ENCODE peak calls at places on chromosomes 3 and 15, in ten cellular contexts. S, I, M, N, B, T, O, D, V and R are unnamed samples.

GRCh38 chr15:70378126-70379031 is 280.7 kb upstream of the TLE3 start:
- DNase-seq in S (no peak), I (peak; percentile 52), M (no peak), N (no peak), B (no peak), T (no peak), O (no peak), D (no peak), V (no peak), R (peak; percentile 37)

GRCh38 chr15:32802296-32802936 is 84.6 kb downstream of the GREM1 start:
- DNase-seq in S (no peak), I (no peak), M (no peak), N (peak; percentile 96), B (no peak), T (no peak), O (no peak), D (peak; percentile 29), V (peak; percentile 61), R (no peak)

GRCh38 chr15:39362832-39363561 is 217.9 kb upstream of the THBS1 start:
- DNase-seq in S (no peak), I (no peak), M (no peak), N (peak; percentile 98), B (no peak), T (no peak), O (no peak), D (no peak), V (peak; percentile 35), R (no peak)

GRCh38 chr3:43055393-43055792 is 50.5 kb downstream of the POMGNT2 start:
- DNase-seq in S (no peak), I (peak; percentile 26), M (no peak), N (no peak), B (no peak), T (no peak), O (no peak), D (no peak), V (no peak), R (no peak)

GRCh38 chr15:86425746-86426145 is 346.1 kb downstream of the AGBL1 start:
- DNase-seq in S (no peak), I (no peak), M (no peak), N (no peak), B (no peak), T (no peak), O (no peak), D (no peak), V (no peak), R (no peak)

GRCh38 chr3:48514431-48515227 is 10.7 kb upstream of the SHISA5 start:
- DNase-seq in S (no peak), I (no peak), M (no peak), N (no peak), B (no peak), T (peak; percentile 82), O (no peak), D (peak; percentile 46), V (no peak), R (no peak)

GRCh38 chr15:40498891-40499290 is 28.1 kb downstream of the CHST14 start:
- DNase-seq in S (no peak), I (no peak), M (no peak), N (no peak), B (no peak), T (no peak), O (no peak), D (no peak), V (no peak), R (no peak)

GRCh38 chr3:109731639-109732473 is 394.5 kb upstream of the DPPA4 start:
- DNase-seq in S (peak; percentile 50), I (no peak), M (peak; percentile 22), N (peak; percentile 28), B (no peak), T (peak; percentile 68), O (peak; percentile 22), D (peak; percentile 71), V (peak; percentile 1), R (no peak)

GRCh38 chr15:62059818-62060115 is 480 bp downstream of the VPS13C start:
- DNase-seq in S (peak; percentile 47), I (no peak), M (peak; percentile 47), N (no peak), B (no peak), T (peak; percentile 65), O (peak; percentile 71), D (peak; percentile 83), V (no peak), R (peak; percentile 32)

GRCh38 chr15:33551860-33552259 is 241.1 kb downstream of the RYR3 start:
- DNase-seq in S (no peak), I (no peak), M (peak; percentile 5), N (no peak), B (no peak), T (no peak), O (no peak), D (no peak), V (no peak), R (no peak)

GRCh38 chr15:96870510-96871039 is 540.1 kb downstream of the NR2F2 start:
- DNase-seq in S (peak; percentile 34), I (no peak), M (no peak), N (no peak), B (no peak), T (no peak), O (no peak), D (no peak), V (no peak), R (no peak)

DNA sequence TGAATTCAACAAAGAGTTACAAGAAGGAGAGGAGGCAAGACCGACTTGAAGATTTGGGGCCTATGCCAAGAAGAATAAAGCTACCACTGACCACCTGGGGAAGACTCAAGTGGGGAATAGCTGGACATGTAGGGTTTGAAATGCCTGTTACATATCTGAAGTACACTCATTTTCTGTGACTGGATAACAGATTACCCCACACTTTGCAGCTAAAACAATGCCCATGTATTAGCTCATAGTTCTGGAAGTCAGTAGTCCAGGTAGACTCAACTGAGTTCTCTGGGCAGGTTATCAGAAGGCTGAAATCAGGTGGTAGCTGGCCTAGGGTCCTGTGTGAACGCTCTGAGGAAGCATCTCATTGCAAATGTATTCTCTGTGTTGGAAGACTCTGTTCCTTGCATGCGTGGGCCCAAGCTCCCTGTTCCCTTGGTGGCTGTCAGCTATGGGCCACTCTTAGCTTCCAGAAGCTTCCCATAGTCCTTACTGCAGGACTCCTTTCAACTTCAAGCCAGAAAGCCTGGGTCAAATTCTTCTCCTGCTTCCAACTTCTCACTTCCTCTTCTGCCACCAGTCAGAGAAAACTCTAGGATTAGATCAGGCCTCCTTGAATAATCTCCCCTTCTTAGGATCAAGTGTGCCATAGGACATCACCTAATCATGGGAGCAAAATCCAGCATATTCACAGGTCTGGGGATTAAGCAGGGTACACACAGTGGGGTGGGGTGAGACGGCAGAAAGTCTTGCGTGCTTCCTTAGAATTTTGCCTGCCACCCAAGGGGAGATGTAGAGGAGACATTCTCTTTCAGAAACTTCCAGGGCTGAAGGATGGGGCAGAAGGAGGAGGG is 187.8 kb downstream of the SHQ1 start:
- DNase-seq in S (no peak), I (no peak), M (no peak), N (no peak), B (no peak), T (no peak), O (no peak), D (no peak), V (no peak), R (no peak)
- TF ChIP-seq CTCF in S (no peak), I (no peak), M (no peak), N (no peak), B (no peak), T (no peak), O (no peak), D (no peak), V (no peak), R (no peak)

GRCh38 chr15:57284535-57284934 is 91.8 kb upstream of the CGNL1 start:
- DNase-seq in S (no peak), I (no peak), M (no peak), N (no peak), B (no peak), T (no peak), O (no peak), D (no peak), V (no peak), R (no peak)
- TF ChIP-seq CTCF in S (no peak), I (no peak), M (no peak), N (no peak), B (no peak), T (no peak), O (no peak), D (no peak), V (no peak), R (no peak)

GRCh38 chr15:28892789-28893610 is 7.2 kb downstream of the APBA2 start:
- DNase-seq in S (no peak), I (no peak), M (no peak), N (no peak), B (no peak), T (no peak), O (no peak), D (no peak), V (no peak), R (no peak)

GRCh38 chr15:28888900-28889299 is 3.1 kb downstream of the APBA2 start:
- DNase-seq in S (no peak), I (no peak), M (peak; percentile 64), N (no peak), B (no peak), T (no peak), O (no peak), D (no peak), V (no peak), R (no peak)

GRCh38 chr15:28891588-28891987 is 5.8 kb downstream of the APBA2 start:
- DNase-seq in S (no peak), I (no peak), M (no peak), N (no peak), B (no peak), T (no peak), O (no peak), D (no peak), V (no peak), R (no peak)

GRCh38 chr15:28889346-28889745 is 3.6 kb downstream of the APBA2 start:
- DNase-seq in S (no peak), I (no peak), M (no peak), N (no peak), B (no peak), T (no peak), O (no peak), D (no peak), V (no peak), R (no peak)

GRCh38 chr15:28890711-28891495 is 5.1 kb downstream of the APBA2 start:
- DNase-seq in S (no peak), I (no peak), M (no peak), N (no peak), B (no peak), T (peak; percentile 9), O (no peak), D (peak; percentile 60), V (no peak), R (no peak)
- TF ChIP-seq CTCF in S (no peak), I (no peak), M (no peak), N (no peak), B (no peak), T (no peak), O (no peak), D (no peak), V (no peak), R (no peak)

DNA sequence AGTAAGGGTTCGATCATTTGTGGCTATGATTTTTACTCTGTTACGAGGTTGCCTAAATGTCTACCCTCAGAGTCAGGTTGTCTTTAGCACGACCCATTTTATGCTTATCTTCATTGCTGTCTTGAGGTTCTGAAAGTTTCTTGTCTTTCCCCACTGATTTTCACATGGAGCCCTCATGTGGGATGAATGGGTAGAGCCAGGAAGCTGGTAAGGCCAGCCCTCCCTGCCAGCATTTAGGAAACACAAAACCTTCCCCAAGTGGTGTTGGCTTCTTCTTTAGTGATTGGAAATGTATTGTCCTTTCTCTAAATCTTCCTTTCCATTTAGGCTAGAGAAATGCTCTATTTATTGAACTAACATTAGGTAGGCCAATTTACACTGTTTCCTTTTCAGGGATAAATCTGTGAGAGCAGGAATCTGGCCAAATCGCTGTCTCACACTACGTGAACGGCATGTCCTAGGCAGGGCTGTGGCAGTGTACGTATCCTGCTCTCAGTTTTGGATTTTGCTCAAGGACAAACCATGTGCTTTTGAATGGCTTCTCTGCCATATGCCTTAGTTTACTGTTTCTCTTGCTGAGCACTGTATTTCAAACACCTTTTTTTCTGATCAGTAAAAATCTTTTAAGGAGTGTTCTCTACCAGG is 43.7 kb downstream of the MYZAP start:
- DNase-seq in S (no peak), I (no peak), M (no peak), N (no peak), B (peak; percentile 58), T (no peak), O (no peak), D (no peak), V (no peak), R (no peak)
- TF ChIP-seq CTCF in S (no peak), I (peak; percentile 39), M (no peak), N (peak; percentile 27), B (no peak), T (no peak), O (no peak), D (no peak), V (no peak), R (peak; percentile 33)